ENCODE peak calls at places on chromosomes 13 and 19, in four cellular contexts. A is ELR; Y is activated naive CD4-positive, alpha-beta T cell treated with Interleukin-2 at 50 U/mL for 16 hours; O is stimulated activated CD4-positive, alpha-beta T cell treated with anti-CD3 and anti-CD28 coated beads, Interleukin-1b, Interleukin-23, amount 100 ng/mL, for 1 hour. I is an unnamed sample.

GRCh38 chr13:49652691-49653305 is 24.5 kb downstream of the ARL11 start:
- DNase-seq in O (no peak), Y (peak; percentile 6), A (peak; percentile 76), I (peak; percentile 29)

GRCh38 chr19:50835785-50836542 is 2.6 kb upstream of the KLK15 start:
- DNase-seq in O (peak; percentile 63), A (peak; percentile 61), Y (peak; percentile 76), I (peak; percentile 70)

GRCh38 chr13:28622286-28622685 is 36.6 kb upstream of the POMP start:
- DNase-seq in O (no peak), Y (no peak), A (no peak), I (no peak)

GRCh38 chr13:57665471-57665870 is 33.9 kb downstream of the PCDH17 start:
- DNase-seq in A (no peak), O (no peak), Y (no peak), I (no peak)

GRCh38 chr13:32790731-32791130 is 204.5 kb downstream of the PDS5B start:
- DNase-seq in O (no peak), A (peak; percentile 36), Y (no peak), I (no peak)

GRCh38 chr13:90427322-90428272 is 919.9 kb upstream of the MIR17HG start:
- DNase-seq in Y (no peak), A (no peak), O (no peak), I (peak; percentile 39)

GRCh38 chr19:19151418-19151817 is 13.1 kb upstream of the TMEM161A start:
- DNase-seq in Y (no peak), O (no peak), A (no peak), I (no peak)

GRCh38 chr19:35133826-35134225 is 1.0 kb downstream of the LGI4 start:
- DNase-seq in A (no peak), O (no peak), Y (no peak), I (no peak)

GRCh38 chr13:53150568-53150967 is 122.0 kb downstream of the OLFM4 start:
- DNase-seq in Y (no peak), O (no peak), A (no peak), I (no peak)

GRCh38 chr19:18002347-18002850 is 5.6 kb upstream of the ARRDC2 start:
- DNase-seq in O (no peak), Y (no peak), A (no peak), I (no peak)

GRCh38 chr13:20788312-20788711 is 14.6 kb upstream of the EEF1AKMT1 start:
- DNase-seq in O (no peak), A (no peak), Y (no peak), I (no peak)

GRCh38 chr19:49954933-49955332 is 6.0 kb downstream of the SIGLEC11 start:
- DNase-seq in O (no peak), A (no peak), Y (no peak), I (no peak)

GRCh38 chr19:16330811-16331690 is 6.4 kb downstream of the KLF2 start:
- DNase-seq in A (peak; percentile 57), O (no peak), Y (peak; percentile 30), I (no peak)

GRCh38 chr19:5321851-5322681 is 18.5 kb downstream of the PTPRS start:
- DNase-seq in Y (peak; percentile 6), O (no peak), A (peak; percentile 25), I (no peak)

GRCh38 chr19:8242212-8242821 is 33.1 kb downstream of the CERS4 start:
- DNase-seq in A (no peak), O (no peak), Y (no peak), I (no peak)

GRCh38 chr19:55340784-55341147 is 1.1 kb downstream of the KMT5C start:
- DNase-seq in A (peak; percentile 40), O (no peak), Y (no peak), I (peak; percentile 63)

GRCh38 chr19:54646331-54646841 is 16.1 kb downstream of the LILRB1 start:
- DNase-seq in Y (no peak), O (no peak), A (no peak), I (no peak)

GRCh38 chr13:30963794-30964193 is 31.3 kb downstream of the TEX26 start:
- DNase-seq in O (no peak), A (no peak), Y (no peak), I (no peak)

GRCh38 chr19:17616961-17617806 is 61.7 kb downstream of the COLGALT1 start:
- DNase-seq in A (peak; percentile 39), O (no peak), Y (no peak), I (no peak)

GRCh38 chr19:27758626-27759505 is 1454.1 kb downstream of the UQCRFS1 start:
- DNase-seq in O (no peak), Y (no peak), A (no peak), I (no peak)

GRCh38 chr13:97278395-97279078 is 56.4 kb downstream of the MBNL2 start:
- DNase-seq in A (peak; percentile 46), O (no peak), Y (no peak), I (no peak)

GRCh38 chr13:31909889-31910551 is 121.6 kb upstream of the FRY start:
- DNase-seq in Y (peak; percentile 50), O (peak; percentile 22), A (peak; percentile 72), I (peak; percentile 68)

GRCh38 chr13:99572921-99573320 is 71.6 kb downstream of the TM9SF2 start:
- DNase-seq in A (no peak), Y (no peak), O (no peak), I (no peak)

GRCh38 chr13:53781941-53782340 is 753.3 kb downstream of the OLFM4 start:
- DNase-seq in Y (no peak), A (no peak), O (no peak), I (no peak)

GRCh38 chr19:14502334-14503092 is 6.6 kb upstream of the GIPC1 start:
- DNase-seq in Y (no peak), A (peak; percentile 46), O (no peak), I (no peak)

GRCh38 chr13:100803091-100803490 is 128.5 kb upstream of the TMTC4 start:
- DNase-seq in O (no peak), Y (no peak), A (no peak), I (no peak)

GRCh38 chr19:16229322-16229641 is 31.6 kb downstream of the AP1M1 start:
- DNase-seq in O (no peak), Y (no peak), A (no peak), I (no peak)

GRCh38 chr19:38642176-38642575 is 5.3 kb upstream of the ACTN4 start:
- DNase-seq in A (no peak), Y (no peak), O (no peak), I (no peak)

GRCh38 chr13:113413898-113414282 is 39.4 kb downstream of the ADPRHL1 start:
- DNase-seq in Y (no peak), A (no peak), O (no peak), I (no peak)

GRCh38 chr19:46404039-46404883 is 9.1 kb downstream of the CCDC8 start:
- DNase-seq in A (peak; percentile 62), Y (no peak), O (no peak), I (no peak)

GRCh38 chr13:21118180-21118579 is 56.8 kb upstream of the LATS2 start:
- DNase-seq in A (no peak), Y (no peak), O (no peak), I (no peak)

GRCh38 chr13:22596157-22596863 is 584.5 kb upstream of the SGCG start:
- DNase-seq in Y (no peak), A (no peak), O (no peak), I (no peak)

GRCh38 chr13:38607136-38607535 is 79.7 kb upstream of the FREM2 start:
- DNase-seq in Y (no peak), A (no peak), O (no peak), I (no peak)

GRCh38 chr19:53545271-53546065 is 7.5 kb downstream of the ZNF331 start:
- DNase-seq in A (peak; percentile 92), O (no peak), Y (no peak), I (no peak)

GRCh38 chr13:40446365-40446764 is 220.1 kb downstream of the FOXO1 start:
- DNase-seq in A (no peak), O (no peak), Y (no peak), I (no peak)

GRCh38 chr19:38061294-38061693 is 154.3 kb downstream of the SIPA1L3 start:
- DNase-seq in Y (no peak), A (peak; percentile 90), O (no peak), I (no peak)

GRCh38 chr19:3723883-3724282 is 15.7 kb downstream of the TJP3 start:
- DNase-seq in A (no peak), Y (no peak), O (no peak), I (no peak)

GRCh38 chr19:17058236-17058635 is 17.0 kb downstream of the HAUS8 start:
- DNase-seq in Y (no peak), O (no peak), A (peak; percentile 32), I (no peak)

GRCh38 chr19:29376855-29377354 is 148.9 kb upstream of the VSTM2B start:
- DNase-seq in Y (no peak), A (no peak), O (no peak), I (no peak)